ENCODE peak calls at places on chromosome X, in five cellular contexts. K, R, N, D and C are unnamed samples. For H3K9me3, the result is how much of the 10 kb centered on the place peaks cover.

GRCh38 chrX:136048446-136048845 is 63.2 kb downstream of the SLC9A6 start:
- DNase-seq in K (no peak), R (no peak), N (peak), D (no peak), C (no peak)

GRCh38 chrX:70219938-70220764 is 14.3 kb upstream of the AWAT1 start:
- DNase-seq in K (peak), R (peak), N (no peak), D (peak), C (peak)

GRCh38 chrX:47637546-47638195 is 7.9 kb upstream of the CFP start:
- DNase-seq in K (no peak), R (peak), N (no peak), D (no peak), C (no peak)

GRCh38 chrX:16023790-16024734 is 99.3 kb upstream of the GRPR start:
- DNase-seq in K (peak), R (no peak), N (peak), D (peak), C (peak)

GRCh38 chrX:65300104-65300809 is 234.3 kb downstream of the LAS1L start:
- DNase-seq in K (no peak), R (no peak), N (no peak), D (no peak), C (no peak)

GRCh38 chrX:703466-704210 is 73.0 kb downstream of the SHOX start:
- DNase-seq in K (no peak), R (no peak), N (peak), D (no peak), C (no peak)

GRCh38 chrX:113868169-113868568 is 715.7 kb upstream of the HTR2C start:
- DNase-seq in K (no peak), R (no peak), N (no peak), D (no peak), C (no peak)

GRCh38 chrX:53312946-53313745 is 31.8 kb upstream of the IQSEC2 start:
- DNase-seq in K (peak), R (peak), N (peak), D (peak), C (no peak)

GRCh38 chrX:20514358-20514757 is 247.6 kb upstream of the RPS6KA3 start:
- DNase-seq in K (peak), R (peak), N (peak), D (peak), C (peak)

GRCh38 chrX:12441376-12442128 is 303.3 kb downstream of the FRMPD4 start:
- DNase-seq in K (peak), R (no peak), N (peak), D (no peak), C (peak)

GRCh38 chrX:53018627-53019026 is 30.0 kb upstream of the GPR173 start:
- DNase-seq in K (no peak), R (no peak), N (no peak), D (no peak), C (no peak)

GRCh38 chrX:105313596-105313995 is 93.1 kb upstream of the TEX13A start:
- DNase-seq in K (no peak), R (peak), N (peak), D (no peak), C (no peak)

GRCh38 chrX:2500091-2500680 is 590 bp downstream of the DHRSX start:
- DNase-seq in K (peak), R (peak), N (peak), D (no peak), C (no peak)

GRCh38 chrX:37834937-37835336 is 12.4 kb downstream of the DYNLT3 start:
- DNase-seq in K (no peak), R (no peak), N (no peak), D (no peak), C (no peak)

GRCh38 chrX:15606064-15606590 is 5.4 kb upstream of the ACE2 start:
- DNase-seq in K (no peak), R (no peak), N (no peak), D (no peak), C (no peak)

GRCh38 chrX:51803833-51804232 is 60.6 kb downstream of the GSPT2 start:
- DNase-seq in K (no peak), R (no peak), N (peak), D (no peak), C (no peak)
- H3K9ac ChIP-seq in K (no peak), R (no peak), N (no peak), D (peak), C (no peak)

GRCh38 chrX:156005144-156005543 is 7.6 kb downstream of the IL9R start:
- DNase-seq in K (no peak), R (no peak), N (no peak), D (no peak), C (no peak)

GRCh38 chrX:156002517-156002916 is 5.0 kb downstream of the IL9R start:
- DNase-seq in K (peak), R (no peak), N (no peak), D (no peak), C (no peak)

GRCh38 chrX:156004740-156005139 is 7.2 kb downstream of the IL9R start:
- DNase-seq in K (no peak), R (no peak), N (no peak), D (no peak), C (no peak)

GRCh38 chrX:156004256-156004655 is 6.8 kb downstream of the IL9R start:
- DNase-seq in K (no peak), R (no peak), N (peak), D (no peak), C (no peak)

GRCh38 chrX:156003486-156004185 is 6.1 kb downstream of the IL9R start:
- DNase-seq in K (no peak), R (no peak), N (no peak), D (no peak), C (no peak)
- H3K9me3 ChIP-seq in K (under half), R (under half), N (under half), D (under half), C (under half)

DNA sequence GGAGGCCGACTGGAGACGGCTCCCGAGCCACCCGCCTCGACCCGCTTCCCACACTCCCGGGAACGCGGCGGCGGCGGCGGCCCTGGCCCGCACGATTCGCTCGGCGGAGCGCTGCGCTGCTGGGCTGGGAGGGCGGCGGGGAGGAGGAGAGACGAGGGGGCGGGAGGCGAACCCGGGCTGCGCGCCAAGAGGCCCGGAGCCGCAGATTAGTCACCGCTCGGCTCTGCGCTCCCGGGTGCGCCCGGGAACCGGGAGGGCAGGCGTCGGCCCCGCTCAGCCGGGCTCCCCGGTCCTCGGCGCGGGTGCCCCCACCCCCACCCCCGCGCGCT is 11.2 kb upstream of the BCOR start:
- DNase-seq in K (peak), R (peak), N (peak), D (no peak), C (no peak)
- H3K9ac ChIP-seq in K (peak), R (peak), N (peak), D (peak), C (peak)

GRCh38 chrX:155113097-155113496 is 41.8 kb downstream of the BRCC3 start:
- DNase-seq in K (no peak), R (no peak), N (no peak), D (no peak), C (no peak)
- H3K9me3 ChIP-seq in K (under half), R (under half), N (under half), D (under half), C (under half)

GRCh38 chrX:154542723-154543424 is 3.8 kb downstream of the G6PD start:
- DNase-seq in K (no peak), R (no peak), N (no peak), D (no peak), C (no peak)
- H3K9ac ChIP-seq in K (peak), R (peak), N (peak), D (peak), C (peak)

DNA sequence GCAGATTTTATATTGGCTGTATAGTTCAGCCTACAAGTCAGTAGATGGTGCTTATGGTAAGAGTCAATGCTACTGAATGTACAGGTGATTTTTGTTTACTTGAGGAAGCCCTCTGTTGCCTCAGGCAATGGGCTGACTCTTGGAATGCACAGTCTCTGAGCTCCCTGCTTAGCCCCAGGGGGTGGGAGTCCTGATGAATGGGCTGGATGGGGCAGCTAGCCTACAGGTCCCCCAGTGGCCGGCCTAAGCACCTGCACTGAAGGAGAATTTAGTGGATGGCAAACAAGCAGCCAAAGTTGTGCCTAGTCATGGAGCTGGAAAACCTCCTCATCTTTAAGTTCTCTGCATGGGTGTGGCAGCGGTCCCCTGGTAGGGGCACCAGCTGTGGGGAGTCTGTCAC is 101.8 kb upstream of the CXorf51B start:
- DNase-seq in K (no peak), R (no peak), N (no peak), D (no peak), C (no peak)
- H3K9me3 ChIP-seq in K (under half), R (under half), N (under half), D (under half), C (under half)

DNA sequence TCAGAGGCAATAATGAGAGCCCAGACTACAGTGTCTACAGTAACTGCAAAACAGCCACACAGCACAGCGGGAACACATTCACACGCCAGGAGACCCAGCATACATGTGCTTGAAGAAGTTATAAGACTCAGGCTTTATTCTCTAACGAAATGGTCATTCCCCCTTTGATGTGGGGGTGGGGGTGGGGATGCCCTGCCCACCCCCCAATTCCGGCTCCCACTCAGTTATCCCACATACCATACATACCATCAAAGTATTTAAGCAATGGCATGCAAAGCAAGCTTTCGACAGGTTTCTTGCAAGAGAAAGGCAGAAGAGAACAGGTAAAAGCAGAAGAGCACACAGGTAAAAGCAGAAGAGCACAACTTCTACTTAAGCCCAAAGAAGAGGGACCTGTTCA is 3.6 kb downstream of the MECP2 start:
- DNase-seq in K (no peak), R (no peak), N (no peak), D (no peak), C (no peak)
- H3K9ac ChIP-seq in K (no peak), R (no peak), N (no peak), D (no peak), C (no peak)